ENCODE peak calls at places on chromosomes 2 and 18, in ten cellular contexts. One of them, this sample, is unnamed.

GRCh38 chr2:111642576-111643327 is 241.2 kb downstream of the ANAPC1 start:
- DNase-seq in NCI-H524 treated with DMSO at 0.1 percent for 48 hours: no peak
- DNase-seq in stimulated activated CD4-positive, alpha-beta T cell treated with anti-CD3 and anti-CD28 coated beads, Interleukin-1b, Interleukin-23, amount 100 ng/mL, for 24 hours: no peak
- DNase-seq in GM03348: no peak
- DNase-seq in T-helper 2 cell: no peak
- DNase-seq in NCI-H1694: no peak
- DNase-seq in immature natural killer cell: no peak
- DNase-seq in heart right ventricle: no peak
- DNase-seq in stimulated activated CD8-positive, alpha-beta memory T cell treated with anti-CD3 and anti-CD28 coated beads, Interleukin-15, amount 100 ng/mL, for 48 hours: no peak
- DNase-seq in retina: no peak
- DNase-seq in this sample: no peak

GRCh38 chr2:235170016-235170415 is 218.2 kb downstream of the SH3BP4 start:
- DNase-seq in GM03348: peak; percentile 48
- DNase-seq in stimulated activated CD8-positive, alpha-beta memory T cell treated with anti-CD3 and anti-CD28 coated beads, Interleukin-15, amount 100 ng/mL, for 48 hours: no peak
- DNase-seq in immature natural killer cell: no peak
- DNase-seq in retina: no peak
- DNase-seq in T-helper 2 cell: no peak
- DNase-seq in heart right ventricle: no peak
- DNase-seq in NCI-H524 treated with DMSO at 0.1 percent for 48 hours: no peak
- DNase-seq in NCI-H1694: no peak
- DNase-seq in stimulated activated CD4-positive, alpha-beta T cell treated with anti-CD3 and anti-CD28 coated beads, Interleukin-1b, Interleukin-23, amount 100 ng/mL, for 24 hours: no peak
- DNase-seq in this sample: no peak

GRCh38 chr2:128442891-128443302 is 124.2 kb upstream of the HS6ST1 start:
- DNase-seq in stimulated activated CD8-positive, alpha-beta memory T cell treated with anti-CD3 and anti-CD28 coated beads, Interleukin-15, amount 100 ng/mL, for 48 hours: no peak
- DNase-seq in retina: no peak
- DNase-seq in NCI-H1694: no peak
- DNase-seq in heart right ventricle: no peak
- DNase-seq in immature natural killer cell: no peak
- DNase-seq in NCI-H524 treated with DMSO at 0.1 percent for 48 hours: no peak
- DNase-seq in T-helper 2 cell: no peak
- DNase-seq in stimulated activated CD4-positive, alpha-beta T cell treated with anti-CD3 and anti-CD28 coated beads, Interleukin-1b, Interleukin-23, amount 100 ng/mL, for 24 hours: no peak
- DNase-seq in GM03348: no peak
- DNase-seq in this sample: no peak

GRCh38 chr2:237604960-237605359 is 14.4 kb upstream of the RAB17 start:
- DNase-seq in GM03348: peak; percentile 56
- DNase-seq in heart right ventricle: no peak
- DNase-seq in immature natural killer cell: no peak
- DNase-seq in stimulated activated CD8-positive, alpha-beta memory T cell treated with anti-CD3 and anti-CD28 coated beads, Interleukin-15, amount 100 ng/mL, for 48 hours: no peak
- DNase-seq in retina: no peak
- DNase-seq in stimulated activated CD4-positive, alpha-beta T cell treated with anti-CD3 and anti-CD28 coated beads, Interleukin-1b, Interleukin-23, amount 100 ng/mL, for 24 hours: no peak
- DNase-seq in NCI-H1694: no peak
- DNase-seq in NCI-H524 treated with DMSO at 0.1 percent for 48 hours: no peak
- DNase-seq in T-helper 2 cell: no peak
- DNase-seq in this sample: peak; percentile 50

GRCh38 chr18:24914685-24915267 is 437.2 kb downstream of the ZNF521 start:
- DNase-seq in GM03348: no peak
- DNase-seq in heart right ventricle: no peak
- DNase-seq in T-helper 2 cell: no peak
- DNase-seq in stimulated activated CD4-positive, alpha-beta T cell treated with anti-CD3 and anti-CD28 coated beads, Interleukin-1b, Interleukin-23, amount 100 ng/mL, for 24 hours: no peak
- DNase-seq in NCI-H1694: no peak
- DNase-seq in immature natural killer cell: no peak
- DNase-seq in NCI-H524 treated with DMSO at 0.1 percent for 48 hours: no peak
- DNase-seq in stimulated activated CD8-positive, alpha-beta memory T cell treated with anti-CD3 and anti-CD28 coated beads, Interleukin-15, amount 100 ng/mL, for 48 hours: no peak
- DNase-seq in retina: no peak
- DNase-seq in this sample: no peak

GRCh38 chr2:232368311-232368731 is 10.2 kb upstream of the ALPP start:
- DNase-seq in stimulated activated CD4-positive, alpha-beta T cell treated with anti-CD3 and anti-CD28 coated beads, Interleukin-1b, Interleukin-23, amount 100 ng/mL, for 24 hours: no peak
- DNase-seq in stimulated activated CD8-positive, alpha-beta memory T cell treated with anti-CD3 and anti-CD28 coated beads, Interleukin-15, amount 100 ng/mL, for 48 hours: no peak
- DNase-seq in NCI-H1694: no peak
- DNase-seq in heart right ventricle: no peak
- DNase-seq in GM03348: no peak
- DNase-seq in NCI-H524 treated with DMSO at 0.1 percent for 48 hours: no peak
- DNase-seq in immature natural killer cell: no peak
- DNase-seq in T-helper 2 cell: no peak
- DNase-seq in retina: no peak
- DNase-seq in this sample: no peak

GRCh38 chr2:61887684-61888303 is 662 bp downstream of the CCT4 start:
- DNase-seq in NCI-H1694: peak; percentile 21
- DNase-seq in stimulated activated CD4-positive, alpha-beta T cell treated with anti-CD3 and anti-CD28 coated beads, Interleukin-1b, Interleukin-23, amount 100 ng/mL, for 24 hours: no peak
- DNase-seq in immature natural killer cell: no peak
- DNase-seq in retina: no peak
- DNase-seq in T-helper 2 cell: no peak
- DNase-seq in NCI-H524 treated with DMSO at 0.1 percent for 48 hours: no peak
- DNase-seq in GM03348: peak; percentile 48
- DNase-seq in stimulated activated CD8-positive, alpha-beta memory T cell treated with anti-CD3 and anti-CD28 coated beads, Interleukin-15, amount 100 ng/mL, for 48 hours: no peak
- DNase-seq in heart right ventricle: no peak
- DNase-seq in this sample: peak; percentile 6

GRCh38 chr2:85435986-85436835 is 17.7 kb downstream of the SH2D6 start:
- DNase-seq in NCI-H524 treated with DMSO at 0.1 percent for 48 hours: no peak
- DNase-seq in stimulated activated CD8-positive, alpha-beta memory T cell treated with anti-CD3 and anti-CD28 coated beads, Interleukin-15, amount 100 ng/mL, for 48 hours: no peak
- DNase-seq in NCI-H1694: no peak
- DNase-seq in GM03348: no peak
- DNase-seq in T-helper 2 cell: no peak
- DNase-seq in immature natural killer cell: no peak
- DNase-seq in stimulated activated CD4-positive, alpha-beta T cell treated with anti-CD3 and anti-CD28 coated beads, Interleukin-1b, Interleukin-23, amount 100 ng/mL, for 24 hours: no peak
- DNase-seq in heart right ventricle: no peak
- DNase-seq in retina: no peak
- DNase-seq in this sample: no peak

GRCh38 chr2:26786207-26787023 is 559 bp downstream of the CENPA start:
- DNase-seq in retina: peak; percentile 28
- DNase-seq in immature natural killer cell: no peak
- DNase-seq in NCI-H1694: no peak
- DNase-seq in NCI-H524 treated with DMSO at 0.1 percent for 48 hours: no peak
- DNase-seq in stimulated activated CD8-positive, alpha-beta memory T cell treated with anti-CD3 and anti-CD28 coated beads, Interleukin-15, amount 100 ng/mL, for 48 hours: peak; percentile 15
- DNase-seq in heart right ventricle: no peak
- DNase-seq in T-helper 2 cell: no peak
- DNase-seq in stimulated activated CD4-positive, alpha-beta T cell treated with anti-CD3 and anti-CD28 coated beads, Interleukin-1b, Interleukin-23, amount 100 ng/mL, for 24 hours: no peak
- DNase-seq in GM03348: peak; percentile 62
- DNase-seq in this sample: no peak

GRCh38 chr18:33578371-33579146 is 540 bp downstream of the ASXL3 start:
- DNase-seq in stimulated activated CD4-positive, alpha-beta T cell treated with anti-CD3 and anti-CD28 coated beads, Interleukin-1b, Interleukin-23, amount 100 ng/mL, for 24 hours: no peak
- DNase-seq in retina: peak; percentile 87
- DNase-seq in stimulated activated CD8-positive, alpha-beta memory T cell treated with anti-CD3 and anti-CD28 coated beads, Interleukin-15, amount 100 ng/mL, for 48 hours: no peak
- DNase-seq in NCI-H1694: no peak
- DNase-seq in T-helper 2 cell: no peak
- DNase-seq in GM03348: peak; percentile 28
- DNase-seq in heart right ventricle: peak; percentile 20
- DNase-seq in NCI-H524 treated with DMSO at 0.1 percent for 48 hours: no peak
- DNase-seq in immature natural killer cell: no peak
- DNase-seq in this sample: peak; percentile 43

GRCh38 chr2:71534201-71534600 is 80.8 kb downstream of the DYSF start:
- DNase-seq in NCI-H1694: no peak
- DNase-seq in retina: no peak
- DNase-seq in T-helper 2 cell: no peak
- DNase-seq in GM03348: no peak
- DNase-seq in heart right ventricle: no peak
- DNase-seq in immature natural killer cell: no peak
- DNase-seq in stimulated activated CD4-positive, alpha-beta T cell treated with anti-CD3 and anti-CD28 coated beads, Interleukin-1b, Interleukin-23, amount 100 ng/mL, for 24 hours: no peak
- DNase-seq in NCI-H524 treated with DMSO at 0.1 percent for 48 hours: no peak
- DNase-seq in stimulated activated CD8-positive, alpha-beta memory T cell treated with anti-CD3 and anti-CD28 coated beads, Interleukin-15, amount 100 ng/mL, for 48 hours: no peak
- DNase-seq in this sample: no peak

GRCh38 chr18:57585846-57586242 is 658 bp downstream of the FECH start:
- DNase-seq in T-helper 2 cell: no peak
- DNase-seq in NCI-H1694: no peak
- DNase-seq in stimulated activated CD4-positive, alpha-beta T cell treated with anti-CD3 and anti-CD28 coated beads, Interleukin-1b, Interleukin-23, amount 100 ng/mL, for 24 hours: no peak
- DNase-seq in GM03348: no peak
- DNase-seq in retina: no peak
- DNase-seq in immature natural killer cell: no peak
- DNase-seq in stimulated activated CD8-positive, alpha-beta memory T cell treated with anti-CD3 and anti-CD28 coated beads, Interleukin-15, amount 100 ng/mL, for 48 hours: no peak
- DNase-seq in NCI-H524 treated with DMSO at 0.1 percent for 48 hours: no peak
- DNase-seq in heart right ventricle: no peak
- DNase-seq in this sample: no peak

GRCh38 chr2:58046335-58046584 is 346 bp upstream of the VRK2 start:
- DNase-seq in stimulated activated CD4-positive, alpha-beta T cell treated with anti-CD3 and anti-CD28 coated beads, Interleukin-1b, Interleukin-23, amount 100 ng/mL, for 24 hours: no peak
- DNase-seq in heart right ventricle: no peak
- DNase-seq in immature natural killer cell: no peak
- DNase-seq in T-helper 2 cell: no peak
- DNase-seq in GM03348: no peak
- DNase-seq in retina: no peak
- DNase-seq in NCI-H1694: no peak
- DNase-seq in stimulated activated CD8-positive, alpha-beta memory T cell treated with anti-CD3 and anti-CD28 coated beads, Interleukin-15, amount 100 ng/mL, for 48 hours: no peak
- DNase-seq in NCI-H524 treated with DMSO at 0.1 percent for 48 hours: no peak
- DNase-seq in this sample: no peak

GRCh38 chr18:7002107-7002506 is 115.5 kb downstream of the LAMA1 start:
- DNase-seq in heart right ventricle: no peak
- DNase-seq in retina: no peak
- DNase-seq in immature natural killer cell: no peak
- DNase-seq in stimulated activated CD4-positive, alpha-beta T cell treated with anti-CD3 and anti-CD28 coated beads, Interleukin-1b, Interleukin-23, amount 100 ng/mL, for 24 hours: no peak
- DNase-seq in NCI-H524 treated with DMSO at 0.1 percent for 48 hours: no peak
- DNase-seq in stimulated activated CD8-positive, alpha-beta memory T cell treated with anti-CD3 and anti-CD28 coated beads, Interleukin-15, amount 100 ng/mL, for 48 hours: no peak
- DNase-seq in GM03348: no peak
- DNase-seq in NCI-H1694: no peak
- DNase-seq in T-helper 2 cell: no peak
- DNase-seq in this sample: no peak

GRCh38 chr2:240818543-240819403 is 1.2 kb downstream of the KIF1A start:
- DNase-seq in T-helper 2 cell: no peak
- DNase-seq in NCI-H524 treated with DMSO at 0.1 percent for 48 hours: no peak
- DNase-seq in GM03348: no peak
- DNase-seq in stimulated activated CD8-positive, alpha-beta memory T cell treated with anti-CD3 and anti-CD28 coated beads, Interleukin-15, amount 100 ng/mL, for 48 hours: no peak
- DNase-seq in NCI-H1694: no peak
- DNase-seq in immature natural killer cell: no peak
- DNase-seq in stimulated activated CD4-positive, alpha-beta T cell treated with anti-CD3 and anti-CD28 coated beads, Interleukin-1b, Interleukin-23, amount 100 ng/mL, for 24 hours: no peak
- DNase-seq in retina: peak; percentile 68
- DNase-seq in heart right ventricle: no peak
- DNase-seq in this sample: peak; percentile 28

GRCh38 chr2:85745619-85746018 is 8.2 kb upstream of the ATOH8 start:
- DNase-seq in NCI-H1694: no peak
- DNase-seq in T-helper 2 cell: no peak
- DNase-seq in heart right ventricle: no peak
- DNase-seq in retina: no peak
- DNase-seq in immature natural killer cell: no peak
- DNase-seq in GM03348: no peak
- DNase-seq in stimulated activated CD8-positive, alpha-beta memory T cell treated with anti-CD3 and anti-CD28 coated beads, Interleukin-15, amount 100 ng/mL, for 48 hours: no peak
- DNase-seq in NCI-H524 treated with DMSO at 0.1 percent for 48 hours: no peak
- DNase-seq in stimulated activated CD4-positive, alpha-beta T cell treated with anti-CD3 and anti-CD28 coated beads, Interleukin-1b, Interleukin-23, amount 100 ng/mL, for 24 hours: no peak
- DNase-seq in this sample: no peak

GRCh38 chr2:1717129-1717528 is 27.2 kb downstream of the PXDN start:
- DNase-seq in stimulated activated CD4-positive, alpha-beta T cell treated with anti-CD3 and anti-CD28 coated beads, Interleukin-1b, Interleukin-23, amount 100 ng/mL, for 24 hours: no peak
- DNase-seq in NCI-H1694: no peak
- DNase-seq in retina: peak; percentile 26
- DNase-seq in T-helper 2 cell: no peak
- DNase-seq in stimulated activated CD8-positive, alpha-beta memory T cell treated with anti-CD3 and anti-CD28 coated beads, Interleukin-15, amount 100 ng/mL, for 48 hours: no peak
- DNase-seq in NCI-H524 treated with DMSO at 0.1 percent for 48 hours: no peak
- DNase-seq in immature natural killer cell: no peak
- DNase-seq in heart right ventricle: peak; percentile 69
- DNase-seq in GM03348: no peak
- DNase-seq in this sample: peak; percentile 61

This sample was measured in body of pancreas.